ENCODE peak calls at places on chromosomes 5 and 9, in four cellular contexts. R, I, J and O are unnamed samples.

GRCh38 chr9:124180557-124180956 is 77.2 kb upstream of the NEK6 start:
- DNase-seq in R (peak), I (peak), J (peak), O (peak)

GRCh38 chr5:148179234-148179824 is 11.0 kb downstream of the SPINK14 start:
- DNase-seq in R (peak), I (peak), J (peak), O (peak)

GRCh38 chr9:114409103-114409780 is 21.5 kb upstream of the AKNA start:
- DNase-seq in R (peak), I (peak), J (no peak), O (no peak)

GRCh38 chr5:4230531-4230904 is 634.9 kb downstream of the IRX1 start:
- DNase-seq in R (no peak), I (no peak), J (no peak), O (no peak)

GRCh38 chr5:115806986-115807653 is 9.3 kb downstream of the CDO1 start:
- DNase-seq in R (no peak), I (no peak), J (no peak), O (no peak)

GRCh38 chr5:5347442-5347841 is 75.0 kb upstream of the ICE1 start:
- DNase-seq in R (no peak), I (no peak), J (no peak), O (no peak)

GRCh38 chr5:172235827-172236749 is 42.1 kb downstream of the EFCAB9 start:
- DNase-seq in R (peak), I (peak), J (no peak), O (no peak)

GRCh38 chr5:2254404-2254803 is 371.7 kb upstream of the IRX4 start:
- DNase-seq in R (no peak), I (no peak), J (no peak), O (no peak)

GRCh38 chr5:73867344-73868335 is 241.6 kb downstream of the ARHGEF28 start:
- DNase-seq in R (peak), I (peak), J (peak), O (no peak)

GRCh38 chr5:45454114-45454513 is 242.1 kb downstream of the HCN1 start:
- DNase-seq in R (peak), I (peak), J (peak), O (peak)

GRCh38 chr9:33186457-33187168 is 19.5 kb upstream of the B4GALT1 start:
- DNase-seq in R (no peak), I (peak), J (no peak), O (no peak)

GRCh38 chr5:179154346-179154990 is 94.3 kb downstream of the ZNF354C start:
- DNase-seq in R (no peak), I (no peak), J (no peak), O (no peak)

GRCh38 chr5:179819296-179820126 is 1.2 kb upstream of the SQSTM1 start:
- DNase-seq in R (peak), I (peak), J (peak), O (peak)

GRCh38 chr9:5492965-5493364 is 17.4 kb upstream of the PDCD1LG2 start:
- DNase-seq in R (no peak), I (no peak), J (no peak), O (no peak)

GRCh38 chr9:90965911-90966290 is 164.3 kb downstream of the SYK start:
- DNase-seq in R (no peak), I (no peak), J (no peak), O (no peak)

GRCh38 chr9:76560481-76560891 is 101.5 kb downstream of the GCNT1 start:
- DNase-seq in R (peak), I (peak), J (peak), O (peak)

GRCh38 chr9:98380065-98380681 is 124.7 kb upstream of the TBC1D2 start:
- DNase-seq in R (peak), I (peak), J (peak), O (no peak)

GRCh38 chr5:73205309-73205708 is 32.3 kb downstream of the TMEM174 start:
- DNase-seq in R (no peak), I (no peak), J (no peak), O (no peak)

GRCh38 chr5:83553000-83553486 is 81.5 kb downstream of the VCAN start:
- DNase-seq in R (peak), I (no peak), J (peak), O (no peak)

DNA sequence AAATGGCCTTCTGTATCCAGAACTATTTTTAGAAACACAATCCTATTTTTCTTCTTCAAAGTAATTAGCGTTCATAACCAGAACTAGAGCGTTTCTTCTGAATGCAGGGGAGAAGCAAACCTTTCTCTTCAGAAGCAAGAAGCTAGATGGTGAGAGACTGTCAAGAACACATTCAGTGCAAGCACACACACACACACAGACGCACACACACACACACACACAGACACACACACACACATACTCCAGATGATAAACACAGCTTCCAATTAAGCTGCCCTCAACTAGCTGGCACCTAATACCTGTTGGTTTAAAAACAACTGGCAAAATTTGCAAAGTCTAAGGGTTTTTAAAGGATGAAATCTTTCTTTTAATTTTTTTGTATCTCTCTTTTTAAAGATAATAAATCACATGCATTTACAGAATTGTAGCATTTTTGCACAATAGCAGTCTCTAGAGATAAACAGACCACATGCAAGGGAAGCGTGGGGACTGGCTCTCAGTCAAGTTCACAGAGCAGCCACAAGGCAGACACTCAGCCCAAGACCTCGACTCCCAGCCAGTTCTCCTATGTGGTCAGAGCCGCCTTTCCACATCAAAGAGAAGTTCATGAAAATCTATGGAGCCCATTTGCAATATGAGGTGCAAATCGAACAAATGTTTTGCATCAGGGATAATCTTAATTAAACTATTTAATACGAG is 138.5 kb downstream of the TTLL11 start:
- DNase-seq in R (peak), I (peak), J (peak), O (no peak)
- TF ChIP-seq CTCF in R (no peak), I (peak), J (no peak), O (no peak)

GRCh38 chr9:69246629-69247028 is 72.6 kb downstream of the TJP2 start:
- DNase-seq in R (no peak), I (no peak), J (no peak), O (no peak)

GRCh38 chr9:69248005-69248404 is 73.9 kb downstream of the TJP2 start:
- DNase-seq in R (no peak), I (no peak), J (no peak), O (no peak)

GRCh38 chr9:69237702-69238295 is 63.7 kb downstream of the TJP2 start:
- DNase-seq in R (no peak), I (no peak), J (no peak), O (no peak)

DNA sequence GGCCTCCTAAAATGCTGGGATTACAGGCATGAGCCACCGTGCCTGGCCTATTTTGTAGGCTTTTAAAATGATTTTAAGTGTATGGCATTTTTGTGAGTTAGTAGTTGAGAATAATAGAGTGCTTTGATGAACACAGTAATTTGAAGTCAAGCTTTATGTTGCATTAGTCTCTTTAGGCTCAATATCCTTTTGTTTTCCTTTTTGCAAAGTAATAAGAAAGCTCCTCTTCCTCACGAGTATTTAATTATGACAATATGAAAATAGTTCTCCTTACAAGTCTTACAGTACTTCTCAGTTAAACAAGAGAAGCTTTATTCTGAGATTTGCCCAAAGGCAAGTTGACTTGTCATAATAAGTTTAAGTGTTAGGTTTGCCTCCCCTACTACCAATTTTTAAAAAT is 69.0 kb downstream of the TJP2 start:
- DNase-seq in R (no peak), I (no peak), J (no peak), O (no peak)
- H3K4me3 ChIP-seq in R (no peak), I (no peak), J (no peak), O (no peak)

DNA sequence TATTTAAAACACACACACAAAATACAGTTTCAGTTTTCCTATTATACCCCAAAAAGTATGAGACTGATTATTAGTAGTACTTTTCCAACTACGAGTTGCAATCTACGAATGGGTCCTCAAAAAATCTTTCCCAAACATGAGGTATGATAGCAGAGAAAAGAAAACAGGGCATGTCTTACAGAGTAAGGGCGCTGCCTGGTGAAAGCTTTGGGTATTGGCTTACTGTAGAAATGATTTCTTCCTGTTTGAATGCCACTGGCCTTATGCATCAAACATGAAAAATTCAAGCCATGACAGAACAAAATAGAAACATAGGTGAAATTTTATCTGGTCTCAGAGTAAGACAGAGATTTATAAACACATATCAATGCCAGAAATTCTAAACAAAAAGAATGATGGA is 448.0 kb downstream of the SPOCK1 start:
- DNase-seq in R (no peak), I (no peak), J (peak), O (no peak)
- TF ChIP-seq CTCF in R (no peak), I (no peak), J (peak), O (peak)

GRCh38 chr9:126638571-126639132 is 24.9 kb downstream of the LMX1B start:
- DNase-seq in R (no peak), I (no peak), J (no peak), O (no peak)

GRCh38 chr9:126635061-126635460 is 21.3 kb downstream of the LMX1B start:
- DNase-seq in R (no peak), I (no peak), J (no peak), O (no peak)

GRCh38 chr9:126635661-126636439 is 22.1 kb downstream of the LMX1B start:
- DNase-seq in R (no peak), I (no peak), J (no peak), O (no peak)

GRCh38 chr9:126633881-126634558 is 20.3 kb downstream of the LMX1B start:
- DNase-seq in R (no peak), I (no peak), J (no peak), O (no peak)

DNA sequence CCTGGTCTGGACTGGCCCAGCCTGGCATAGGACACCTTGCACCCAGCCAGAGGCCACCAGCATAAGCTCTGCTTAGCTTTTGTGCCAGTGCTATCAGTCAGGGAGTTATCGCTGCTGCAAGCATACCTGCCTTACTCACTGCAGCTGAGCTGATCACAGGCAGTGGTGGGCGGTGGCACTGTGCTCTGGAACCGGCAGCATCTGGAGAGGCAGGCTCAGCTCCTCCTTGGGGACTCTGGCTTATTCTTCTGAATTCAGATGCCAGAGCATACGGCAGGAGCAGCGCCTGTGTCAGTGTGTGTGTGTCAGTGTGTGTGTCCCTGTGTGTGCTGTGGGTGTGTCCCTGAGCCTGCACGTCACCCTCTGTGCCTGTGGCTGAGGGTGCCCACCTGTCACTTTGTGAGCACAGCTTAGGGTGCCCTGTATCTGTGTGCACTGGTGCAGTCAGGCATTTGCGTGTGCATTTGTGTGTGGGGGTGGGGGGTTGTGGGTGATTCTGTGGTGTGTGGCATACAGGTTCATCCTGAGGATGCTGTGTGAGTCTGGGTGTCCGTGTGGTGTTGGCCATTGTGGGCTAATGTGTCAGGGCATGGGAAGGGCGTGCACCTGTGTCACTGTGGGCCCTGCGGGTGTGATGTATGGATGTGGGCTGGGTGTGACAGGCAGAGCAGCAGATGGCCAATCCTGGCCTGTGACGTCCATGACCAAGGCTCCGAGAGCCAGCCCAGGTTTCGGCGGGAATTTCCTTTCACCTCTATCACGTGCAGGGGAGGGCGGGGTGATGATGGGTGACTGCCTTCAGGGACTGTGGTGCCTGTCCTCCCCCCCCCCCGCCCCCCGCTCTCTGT is 23.5 kb downstream of the LMX1B start:
- DNase-seq in R (no peak), I (no peak), J (no peak), O (no peak)
- H3K4me3 ChIP-seq in R (no peak), I (no peak), J (no peak), O (no peak)

DNA sequence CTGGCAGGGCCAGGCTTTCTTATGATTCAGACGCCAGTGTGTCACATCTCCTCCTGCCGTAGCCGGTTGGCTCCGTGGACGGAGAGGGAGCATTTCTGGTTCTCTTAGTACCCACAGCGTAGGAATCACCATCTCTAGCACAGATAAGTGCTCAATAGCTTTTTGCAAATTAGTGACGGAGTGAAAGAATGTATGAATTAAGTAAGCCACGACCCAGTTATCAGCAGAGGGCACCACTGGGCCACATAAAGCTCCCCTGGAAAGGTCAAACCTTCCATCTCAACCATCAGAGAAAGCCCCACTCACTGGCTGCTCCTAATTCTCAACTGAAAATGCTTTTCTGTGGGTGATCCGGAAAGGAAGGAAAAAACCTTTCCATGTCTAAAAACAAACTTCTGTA is 317.0 kb upstream of the ADCY2 start:
- DNase-seq in R (no peak), I (no peak), J (no peak), O (no peak)
- TF ChIP-seq CTCF in R (no peak), I (no peak), J (no peak), O (no peak)

GRCh38 chr9:107283621-107284616 is 840 bp downstream of the RAD23B start:
- DNase-seq in R (peak), I (peak), J (peak), O (no peak)

GRCh38 chr9:107284636-107285035 is 1.6 kb downstream of the RAD23B start:
- DNase-seq in R (no peak), I (no peak), J (no peak), O (no peak)

GRCh38 chr9:107285292-107285691 is 2.2 kb downstream of the RAD23B start:
- DNase-seq in R (no peak), I (no peak), J (no peak), O (no peak)

GRCh38 chr9:107288701-107289100 is 5.6 kb downstream of the RAD23B start:
- DNase-seq in R (no peak), I (no peak), J (no peak), O (no peak)

GRCh38 chr9:107286057-107286456 is 3.0 kb downstream of the RAD23B start:
- DNase-seq in R (peak), I (peak), J (no peak), O (no peak)
- H3K4me3 ChIP-seq in R (peak), I (peak), J (peak), O (peak)

GRCh38 chr5:136689563-136689962 is 324.2 kb upstream of the TRPC7 start:
- DNase-seq in R (no peak), I (no peak), J (no peak), O (no peak)

DNA sequence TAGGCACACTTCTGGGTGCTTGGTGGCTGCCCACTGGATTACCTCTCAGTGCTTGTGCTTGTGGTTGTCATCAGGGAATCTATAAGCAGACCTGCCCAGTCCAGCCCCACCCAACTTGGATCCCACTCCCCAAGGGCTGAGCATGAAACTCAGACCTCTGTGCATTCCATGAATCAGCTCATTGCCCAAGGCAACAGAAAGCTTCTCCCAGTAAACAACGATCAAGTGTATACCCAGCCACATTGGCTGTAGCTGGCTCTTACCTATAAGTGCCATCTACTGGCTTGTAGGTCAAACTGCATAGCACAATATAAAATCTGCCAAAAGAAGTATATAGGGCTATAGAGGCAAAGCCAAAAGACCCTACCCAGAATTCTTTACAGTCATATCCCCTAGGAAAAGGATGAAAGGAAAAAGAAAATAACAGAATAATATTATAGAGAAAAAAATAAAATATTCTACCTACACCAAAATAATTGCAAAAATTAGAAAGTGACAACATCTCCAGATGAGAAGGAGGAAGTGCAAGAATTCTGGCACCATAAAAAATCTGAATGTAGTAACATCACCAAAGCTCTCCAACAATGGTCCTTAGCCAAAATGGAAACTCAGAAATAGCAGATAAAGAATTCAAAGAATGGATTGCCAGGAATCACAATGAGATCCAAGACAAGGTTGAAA is 321.0 kb upstream of the TRPC7 start:
- DNase-seq in R (peak), I (peak), J (peak), O (no peak)
- TF ChIP-seq CTCF in R (peak), I (peak), J (peak), O (peak)

GRCh38 chr5:142644640-142645361 is 41.1 kb downstream of the FGF1 start:
- DNase-seq in R (peak), I (peak), J (peak), O (peak)
- H3K4me3 ChIP-seq in R (no peak), I (peak), J (peak), O (no peak)

GRCh38 chr9:72207278-72207677 is 58.0 kb downstream of the GDA start:
- DNase-seq in R (no peak), I (no peak), J (no peak), O (no peak)

GRCh38 chr9:72200452-72200851 is 51.2 kb downstream of the GDA start:
- DNase-seq in R (no peak), I (no peak), J (no peak), O (no peak)

GRCh38 chr9:72205513-72205912 is 56.3 kb downstream of the GDA start:
- DNase-seq in R (no peak), I (no peak), J (no peak), O (no peak)

GRCh38 chr9:72204062-72204461 is 54.8 kb downstream of the GDA start:
- DNase-seq in R (no peak), I (no peak), J (no peak), O (no peak)

GRCh38 chr9:72203205-72203803 is 54.1 kb downstream of the GDA start:
- DNase-seq in R (peak), I (peak), J (peak), O (no peak)
- TF ChIP-seq CTCF in R (peak), I (peak), J (peak), O (peak)